ENCODE peak calls at places on chromosomes 16 and 17, in five cellular contexts. One of them, this sample, is unnamed.

GRCh38 chr16:75340715-75341500 is 89.5 kb upstream of the BCAR1 start:
- DNase-seq in HepG2: no peak
- DNase-seq in HCT116: no peak
- DNase-seq in WTC11: no peak
- DNase-seq in H1: peak; percentile 19
- DNase-seq in this sample: no peak

GRCh38 chr17:11583306-11583992 is 14.8 kb upstream of the DNAH9 start:
- DNase-seq in HepG2: no peak
- DNase-seq in HCT116: no peak
- DNase-seq in WTC11: no peak
- DNase-seq in H1: no peak
- DNase-seq in this sample: no peak

GRCh38 chr17:47305302-47305923 is 18.3 kb upstream of the EFCAB13 start:
- DNase-seq in HepG2: peak; percentile 25
- DNase-seq in HCT116: no peak
- DNase-seq in WTC11: no peak
- DNase-seq in H1: no peak
- DNase-seq in this sample: no peak

GRCh38 chr16:82643136-82643535 is 16.4 kb downstream of the CDH13 start:
- DNase-seq in HepG2: no peak
- DNase-seq in HCT116: no peak
- DNase-seq in WTC11: no peak
- DNase-seq in H1: no peak
- DNase-seq in this sample: no peak

GRCh38 chr16:26672206-26672605 is 394.5 kb upstream of the C16orf82 start:
- DNase-seq in HepG2: no peak
- DNase-seq in HCT116: no peak
- DNase-seq in WTC11: no peak
- DNase-seq in H1: no peak
- DNase-seq in this sample: no peak

GRCh38 chr16:57392694-57393093 is 11.9 kb upstream of the CCL17 start:
- DNase-seq in HepG2: no peak
- DNase-seq in HCT116: no peak
- DNase-seq in WTC11: no peak
- DNase-seq in H1: no peak
- DNase-seq in this sample: no peak

GRCh38 chr16:68116256-68116853 is 31.2 kb downstream of the NFATC3 start:
- DNase-seq in HepG2: no peak
- DNase-seq in HCT116: no peak
- DNase-seq in WTC11: no peak
- DNase-seq in H1: no peak
- DNase-seq in this sample: peak; percentile 30

GRCh38 chr16:78566397-78567073 is 467.1 kb downstream of the WWOX start:
- DNase-seq in HepG2: no peak
- DNase-seq in HCT116: no peak
- DNase-seq in WTC11: no peak
- DNase-seq in H1: no peak
- DNase-seq in this sample: no peak

GRCh38 chr16:86814256-86814655 is 235.9 kb downstream of the FOXL1 start:
- DNase-seq in HepG2: no peak
- DNase-seq in HCT116: no peak
- DNase-seq in WTC11: no peak
- DNase-seq in H1: no peak
- DNase-seq in this sample: no peak

GRCh38 chr17:78774456-78774855 is 7.6 kb downstream of the CYTH1 start:
- DNase-seq in HepG2: no peak
- DNase-seq in HCT116: no peak
- DNase-seq in WTC11: no peak
- DNase-seq in H1: no peak
- DNase-seq in this sample: no peak
- TF ChIP-seq SP1 in HepG2: no peak
- TF ChIP-seq SP1 in HCT116: no peak
- TF ChIP-seq SP1 in WTC11: no peak
- TF ChIP-seq SP1 in H1: no peak
- TF ChIP-seq SP1 in this sample: no peak

DNA sequence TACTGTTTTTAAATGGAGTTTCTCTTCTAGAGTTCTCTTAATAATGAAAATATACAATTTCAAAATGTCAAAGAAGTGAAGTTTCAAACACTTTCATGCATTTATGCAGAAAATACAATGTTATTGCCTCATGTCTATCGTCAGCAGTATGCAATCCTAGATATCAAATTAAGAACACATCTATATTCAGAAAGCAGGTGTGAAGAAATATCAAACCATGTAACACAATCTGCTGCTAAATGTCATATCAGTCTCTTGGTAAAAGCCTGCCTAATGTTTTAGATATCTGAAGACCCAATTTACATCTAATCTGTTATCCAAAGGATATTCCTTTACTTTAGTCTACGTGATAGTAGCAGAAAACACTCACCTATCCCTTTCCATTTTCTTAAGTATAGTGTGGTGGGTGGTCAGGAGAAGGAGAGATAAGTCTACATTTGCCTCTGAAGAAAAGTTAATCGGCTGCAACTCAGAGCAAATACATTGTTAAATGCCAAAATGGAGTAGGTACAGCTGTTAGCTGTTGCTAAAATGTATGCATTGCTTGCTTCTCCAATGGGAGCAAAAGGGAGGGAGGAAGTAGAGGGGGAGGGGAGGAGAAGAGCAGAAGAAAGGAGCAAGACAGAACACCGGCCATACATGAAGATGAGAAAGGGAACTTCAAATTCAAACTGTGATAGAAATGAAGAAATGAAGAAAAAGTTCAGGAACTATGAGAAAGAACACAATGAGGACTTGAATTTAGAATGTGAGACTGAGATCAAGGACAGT is 64.9 kb downstream of the ITFG1 start:
- DNase-seq in HepG2: no peak
- DNase-seq in HCT116: no peak
- DNase-seq in WTC11: no peak
- DNase-seq in H1: no peak
- DNase-seq in this sample: no peak
- TF ChIP-seq SP1 in HepG2: no peak
- TF ChIP-seq SP1 in HCT116: no peak
- TF ChIP-seq SP1 in WTC11: no peak
- TF ChIP-seq SP1 in H1: no peak
- TF ChIP-seq SP1 in this sample: no peak

DNA sequence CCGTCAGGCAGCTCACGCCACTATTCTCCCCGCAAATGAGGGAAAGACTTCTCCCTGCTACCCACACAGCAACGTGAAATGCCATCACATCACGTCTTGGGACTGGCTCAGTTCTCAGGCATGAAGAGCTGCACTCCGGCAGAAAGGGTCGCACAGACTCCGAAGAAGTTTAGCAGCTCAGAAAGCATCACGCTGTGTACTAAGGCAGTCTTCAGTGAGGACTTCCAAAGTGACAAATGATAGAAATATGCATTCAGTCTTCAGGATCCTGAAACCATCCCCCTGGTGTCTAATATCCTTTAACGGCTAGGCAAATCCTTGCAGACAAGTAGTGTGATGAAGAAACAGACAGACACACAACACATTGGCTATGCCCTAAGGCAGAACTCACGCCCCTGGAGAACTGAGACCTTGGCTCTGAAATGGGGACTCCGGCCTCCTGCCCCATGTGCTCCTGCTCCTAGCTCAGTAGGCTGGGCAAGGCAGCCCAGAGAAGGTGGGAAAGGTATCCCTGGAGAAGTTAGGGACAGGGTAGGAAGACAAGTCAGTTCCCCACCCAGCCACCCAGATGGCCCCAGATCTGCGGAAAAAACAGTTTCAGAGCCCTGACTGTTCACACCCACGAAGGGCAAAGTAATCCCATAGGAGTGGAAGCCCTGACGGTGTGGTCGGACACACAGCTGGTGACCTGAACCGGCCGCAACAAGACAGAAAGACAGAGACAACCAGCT is 1.6 kb downstream of the XYLT1 start:
- DNase-seq in HepG2: no peak
- DNase-seq in HCT116: no peak
- DNase-seq in WTC11: no peak
- DNase-seq in H1: no peak
- DNase-seq in this sample: no peak
- TF ChIP-seq SP1 in HepG2: no peak
- TF ChIP-seq SP1 in HCT116: no peak
- TF ChIP-seq SP1 in WTC11: no peak
- TF ChIP-seq SP1 in H1: no peak
- TF ChIP-seq SP1 in this sample: no peak

GRCh38 chr17:2841606-2842005 is 45.4 kb downstream of the RAP1GAP2 start:
- DNase-seq in HepG2: no peak
- DNase-seq in HCT116: no peak
- DNase-seq in WTC11: no peak
- DNase-seq in H1: no peak
- DNase-seq in this sample: no peak
- TF ChIP-seq SP1 in HepG2: no peak
- TF ChIP-seq SP1 in HCT116: no peak
- TF ChIP-seq SP1 in WTC11: no peak
- TF ChIP-seq SP1 in H1: no peak
- TF ChIP-seq SP1 in this sample: no peak

GRCh38 chr17:77473615-77474226 is 333.0 kb downstream of the SEC14L1 start:
- DNase-seq in HepG2: no peak
- DNase-seq in HCT116: peak; percentile 71
- DNase-seq in WTC11: no peak
- DNase-seq in H1: no peak
- DNase-seq in this sample: no peak
- TF ChIP-seq SP1 in HepG2: no peak
- TF ChIP-seq SP1 in HCT116: peak; percentile 86
- TF ChIP-seq SP1 in WTC11: no peak
- TF ChIP-seq SP1 in H1: no peak
- TF ChIP-seq SP1 in this sample: no peak

This sample was measured in HEK293T.